ENCODE peak calls at places on chromosomes 4 and X, in seven cellular contexts. M is activated naive CD4-positive, alpha-beta T cell; G is astrocyte of the cerebellum; H is AML-193; Y is stimulated activated CD8-positive, alpha-beta memory T cell treated with anti-CD3 and anti-CD28 coated beads, Interleukin-7, amount 100 ng/mL, for 1 hour; K is central memory CD4-positive, alpha-beta T cell; N is Ammon's horn. B is an unnamed sample.

GRCh38 chrX:8864151-8864550 is 63.0 kb upstream of the FAM9A start:
- DNase-seq in M (no peak), G (no peak), H (no peak), Y (no peak), K (no peak), N (peak), B (no peak)

GRCh38 chr4:75653845-75654503 is 19.2 kb downstream of the G3BP2 start:
- DNase-seq in M (no peak), G (no peak), H (no peak), Y (no peak), K (no peak), N (peak), B (no peak)

GRCh38 chrX:41890026-41890423 is 33.3 kb downstream of the CASK start:
- DNase-seq in M (no peak), G (no peak), H (no peak), Y (no peak), K (no peak), N (no peak), B (no peak)

GRCh38 chr4:74855879-74856278 is 61.6 kb upstream of the BTC start:
- DNase-seq in M (no peak), G (no peak), H (no peak), Y (no peak), K (no peak), N (no peak), B (no peak)

GRCh38 chr4:145179201-145179860 is 1.1 kb downstream of the OTUD4 start:
- DNase-seq in M (peak), G (no peak), H (peak), Y (peak), K (peak), N (peak), B (no peak)

GRCh38 chr4:55356991-55357461 is 11.0 kb downstream of the SRD5A3 start:
- DNase-seq in M (no peak), G (no peak), H (no peak), Y (no peak), K (no peak), N (no peak), B (no peak)

GRCh38 chr4:25343671-25344070 is 31.1 kb downstream of the ZCCHC4 start:
- DNase-seq in M (no peak), G (no peak), H (no peak), Y (no peak), K (no peak), N (no peak), B (no peak)

GRCh38 chr4:39544580-39545315 is 17.5 kb upstream of the UGDH start:
- DNase-seq in M (no peak), G (no peak), H (no peak), Y (no peak), K (no peak), N (no peak), B (no peak)

GRCh38 chrX:72306851-72307645 is 1.3 kb upstream of the CITED1 start:
- DNase-seq in M (no peak), G (peak), H (no peak), Y (no peak), K (peak), N (peak), B (no peak)

GRCh38 chrX:84709987-84710386 is 207.7 kb upstream of the HDX start:
- DNase-seq in M (no peak), G (no peak), H (no peak), Y (no peak), K (no peak), N (no peak), B (no peak)

GRCh38 chrX:49844622-49845021 is 15.5 kb downstream of the PAGE4 start:
- DNase-seq in M (no peak), G (no peak), H (no peak), Y (no peak), K (no peak), N (peak), B (no peak)

GRCh38 chrX:32842053-32842452 is 369.3 kb downstream of the DMD start:
- DNase-seq in M (no peak), G (no peak), H (no peak), Y (no peak), K (no peak), N (peak), B (no peak)

GRCh38 chrX:69503228-69503834 is 795 bp upstream of the NALF2 start:
- DNase-seq in M (no peak), G (no peak), H (no peak), Y (no peak), K (no peak), N (peak), B (no peak)

GRCh38 chr4:123649248-123649643 is 252.7 kb downstream of the SPRY1 start:
- DNase-seq in M (no peak), G (no peak), H (no peak), Y (no peak), K (no peak), N (no peak), B (no peak)

GRCh38 chrX:56232221-56233082 is at the start of gene KLF8:
- DNase-seq in M (no peak), G (no peak), H (no peak), Y (no peak), K (peak), N (no peak), B (no peak)